ENCODE peak calls at places on chromosomes 7 and 10, in seven cellular contexts. I is fibroblast of the aortic adventitia, Y is HFFc6, B is lung, D is ovary, W is progenitor cell of endocrine pancreas, N is colonic mucosa. G is an unnamed sample.
A peak's percentile ranks its signal among the peaks of the same experiment; 100 is the strongest.

GRCh38 chr7:106053109-106053508 is 59.0 kb downstream of the SYPL1 start:
- DNase-seq in I (no peak), Y (no peak), B (no peak), D (no peak), W (no peak), N (no peak), G (no peak)

GRCh38 chr7:151276651-151277590 is 28.4 kb upstream of the SMARCD3 start:
- DNase-seq in I (peak; percentile 64), Y (no peak), B (no peak), D (peak; percentile 60), W (peak; percentile 24), N (no peak), G (peak; percentile 39)

GRCh38 chr10:48598243-48598935 is 6.5 kb downstream of the ARHGAP22 start:
- DNase-seq in I (no peak), Y (no peak), B (peak; percentile 13), D (no peak), W (no peak), N (peak; percentile 36), G (no peak)

GRCh38 chr10:96645191-96645721 is 58.4 kb upstream of the TM9SF3 start:
- DNase-seq in I (no peak), Y (no peak), B (no peak), D (no peak), W (no peak), N (no peak), G (peak; percentile 43)

GRCh38 chr7:138797715-138798320 is at the start of the genes ATP6V0A4 and TMEM213:
- DNase-seq in I (no peak), Y (no peak), B (peak; percentile 44), D (no peak), W (peak; percentile 23), N (no peak), G (no peak)

GRCh38 chr10:95480102-95480900 is 80.9 kb downstream of the SORBS1 start:
- DNase-seq in I (peak; percentile 19), Y (no peak), B (no peak), D (no peak), W (no peak), N (peak; percentile 33), G (no peak)

GRCh38 chr10:72913287-72913686 is 19.7 kb downstream of the OIT3 start:
- DNase-seq in I (no peak), Y (no peak), B (no peak), D (no peak), W (no peak), N (no peak), G (no peak)

GRCh38 chr7:100835903-100836811 is 8.8 kb upstream of the EPHB4 start:
- DNase-seq in I (no peak), Y (no peak), B (no peak), D (no peak), W (no peak), N (peak; percentile 85), G (no peak)

GRCh38 chr7:42311195-42311594 is 74.2 kb upstream of the GLI3 start:
- DNase-seq in I (no peak), Y (no peak), B (no peak), D (no peak), W (no peak), N (no peak), G (no peak)

GRCh38 chr10:75430000-75430763 is 1.2 kb upstream of the LRMDA start:
- DNase-seq in I (peak; percentile 53), Y (no peak), B (peak; percentile 67), D (peak; percentile 75), W (no peak), N (peak; percentile 73), G (no peak)

GRCh38 chr10:50400694-50401093 is 149.4 kb upstream of the ASAH2 start:
- DNase-seq in I (no peak), Y (no peak), B (no peak), D (no peak), W (no peak), N (no peak), G (no peak)

GRCh38 chr10:103193820-103194529 is 903 bp upstream of the NT5C2 start:
- DNase-seq in I (peak; percentile 96), Y (no peak), B (no peak), D (peak; percentile 19), W (no peak), N (no peak), G (no peak)

GRCh38 chr7:19984231-19984632 is 210.8 kb upstream of the TMEM196 start:
- DNase-seq in I (no peak), Y (no peak), B (no peak), D (no peak), W (no peak), N (no peak), G (no peak)

GRCh38 chr10:48638739-48639527 is 34.1 kb upstream of the ARHGAP22 start:
- DNase-seq in I (peak; percentile 25), Y (no peak), B (no peak), D (no peak), W (no peak), N (no peak), G (no peak)

GRCh38 chr10:108422286-108422685 is 1257.8 kb upstream of the SORCS1 start:
- DNase-seq in I (no peak), Y (no peak), B (no peak), D (no peak), W (no peak), N (no peak), G (no peak)

GRCh38 chr7:76129366-76129765 is 72.3 kb upstream of the SRRM3 start:
- DNase-seq in I (peak; percentile 54), Y (no peak), B (no peak), D (no peak), W (no peak), N (no peak), G (no peak)

GRCh38 chr7:27128776-27129728 is 1.5 kb downstream of the HOXA4 start:
- DNase-seq in I (no peak), Y (no peak), B (no peak), D (no peak), W (no peak), N (peak; percentile 47), G (no peak)

GRCh38 chr7:7719235-7719634 is 828 bp upstream of the RPA3 start:
- DNase-seq in I (peak; percentile 97), Y (peak; percentile 55), B (no peak), D (no peak), W (no peak), N (peak; percentile 33), G (no peak)

GRCh38 chr10:29160110-29160669 is 128.7 kb upstream of the LYZL1 start:
- DNase-seq in I (peak; percentile 78), Y (peak; percentile 85), B (no peak), D (no peak), W (no peak), N (no peak), G (no peak)

GRCh38 chr10:58513189-58514101 is 773 bp downstream of the BICC1 start:
- DNase-seq in I (peak; percentile 87), Y (peak; percentile 55), B (peak; percentile 44), D (peak; percentile 78), W (peak; percentile 23), N (peak; percentile 51), G (no peak)

GRCh38 chr10:12091420-12091819 is 22.7 kb downstream of the DHTKD1 start:
- DNase-seq in I (no peak), Y (no peak), B (no peak), D (no peak), W (no peak), N (no peak), G (no peak)

GRCh38 chr7:119931230-119931824 is 341.6 kb upstream of the KCND2 start:
- DNase-seq in I (no peak), Y (no peak), B (no peak), D (no peak), W (no peak), N (no peak), G (no peak)

GRCh38 chr7:119936876-119937275 is 336.1 kb upstream of the KCND2 start:
- DNase-seq in I (peak; percentile 54), Y (no peak), B (no peak), D (no peak), W (no peak), N (no peak), G (no peak)

GRCh38 chr7:119929891-119930290 is 343.1 kb upstream of the KCND2 start:
- DNase-seq in I (peak; percentile 17), Y (no peak), B (no peak), D (no peak), W (no peak), N (no peak), G (no peak)

GRCh38 chr7:119937745-119938144 is 335.2 kb upstream of the KCND2 start:
- DNase-seq in I (no peak), Y (no peak), B (no peak), D (no peak), W (no peak), N (no peak), G (no peak)

GRCh38 chr7:119935418-119936025 is 337.5 kb upstream of the KCND2 start:
- DNase-seq in I (peak; percentile 86), Y (peak; percentile 11), B (no peak), D (no peak), W (no peak), N (no peak), G (no peak)
- TF ChIP-seq CTCF in I (peak; percentile 55), Y (peak; percentile 81), B (no peak), D (no peak), W (peak; percentile 65), N (no peak), G (no peak)

DNA sequence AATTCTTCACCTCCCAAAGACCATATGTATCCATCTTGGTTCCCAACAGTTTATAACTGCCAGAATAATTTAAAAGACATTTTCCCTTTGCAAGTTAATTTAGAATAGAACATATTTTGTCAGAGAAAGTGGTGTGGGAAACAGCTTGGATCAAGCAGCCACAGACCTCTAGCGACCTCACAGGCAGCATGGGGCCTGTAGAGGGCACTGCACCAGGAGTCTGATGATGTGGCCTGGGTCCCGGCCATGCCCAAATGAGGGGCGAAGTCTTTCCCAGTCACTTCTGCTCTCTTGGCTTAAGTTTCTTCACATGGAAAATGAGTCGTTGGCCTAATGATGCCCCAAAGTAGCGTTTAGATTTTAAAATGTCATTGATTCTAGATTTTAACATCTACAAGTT is 243.2 kb downstream of the SDK1 start:
- DNase-seq in I (no peak), Y (no peak), B (no peak), D (no peak), W (no peak), N (no peak), G (no peak)
- TF ChIP-seq CTCF in I (no peak), Y (no peak), B (no peak), D (no peak), W (peak; percentile 31), N (no peak), G (no peak)

GRCh38 chr10:129033790-129034272 is 433.2 kb upstream of the MGMT start:
- DNase-seq in I (no peak), Y (no peak), B (no peak), D (no peak), W (peak; percentile 26), N (no peak), G (no peak)
- TF ChIP-seq CTCF in I (no peak), Y (no peak), B (no peak), D (no peak), W (no peak), N (no peak), G (no peak)

GRCh38 chr10:71827828-71828227 is 23.2 kb downstream of the PSAP start:
- DNase-seq in I (no peak), Y (no peak), B (no peak), D (no peak), W (no peak), N (no peak), G (no peak)

GRCh38 chr10:71823356-71823755 is 27.7 kb downstream of the PSAP start:
- DNase-seq in I (no peak), Y (no peak), B (no peak), D (no peak), W (no peak), N (no peak), G (no peak)

GRCh38 chr10:71821909-71822763 is 28.9 kb downstream of the PSAP start:
- DNase-seq in I (no peak), Y (peak; percentile 17), B (no peak), D (no peak), W (no peak), N (no peak), G (no peak)

GRCh38 chr10:71828702-71829101 is 22.3 kb downstream of the PSAP start:
- DNase-seq in I (no peak), Y (no peak), B (no peak), D (no peak), W (no peak), N (no peak), G (no peak)

GRCh38 chr10:71825217-71825616 is 25.8 kb downstream of the PSAP start:
- DNase-seq in I (no peak), Y (no peak), B (no peak), D (no peak), W (no peak), N (no peak), G (no peak)
- TF ChIP-seq CTCF in I (no peak), Y (peak; percentile 24), B (no peak), D (no peak), W (no peak), N (no peak), G (no peak)

G was measured in activated B cell treated with CpG ODN at 0.5 μM for 24 hours.